ENCODE peak calls at places on chromosomes 4 and X, in ten cellular contexts. B, W, J, D, T, C, Z, L, U and K are unnamed samples.

GRCh38 chr4:129254126-129254525 is 158.2 kb downstream of the C4orf33 start:
- DNase-seq in B (no peak), W (peak), J (no peak), D (no peak), T (no peak), C (no peak), Z (no peak), L (no peak), U (no peak), K (no peak)

GRCh38 chrX:10579018-10579752 is 41.2 kb downstream of the MID1 start:
- DNase-seq in B (no peak), W (peak), J (peak), D (peak), T (peak), C (peak), Z (no peak), L (no peak), U (no peak), K (peak)

GRCh38 chr4:15333692-15334633 is 93.9 kb upstream of the C1QTNF7 start:
- DNase-seq in B (no peak), W (no peak), J (peak), D (no peak), T (no peak), C (no peak), Z (no peak), L (no peak), U (no peak), K (peak)

GRCh38 chr4:155179216-155179615 is 29.2 kb upstream of the NPY2R start:
- DNase-seq in B (no peak), W (peak), J (no peak), D (no peak), T (peak), C (peak), Z (no peak), L (no peak), U (no peak), K (peak)

GRCh38 chrX:73563740-73564073 is 710 bp downstream of the CHIC1 start:
- DNase-seq in B (no peak), W (peak), J (peak), D (no peak), T (peak), C (peak), Z (no peak), L (no peak), U (no peak), K (peak)

GRCh38 chr4:31793907-31794306 is 1073.7 kb downstream of the PCDH7 start:
- DNase-seq in B (no peak), W (peak), J (no peak), D (no peak), T (peak), C (peak), Z (no peak), L (no peak), U (no peak), K (peak)

GRCh38 chrX:11759461-11760311 is 1.6 kb downstream of the MSL3 start:
- DNase-seq in B (peak), W (peak), J (peak), D (peak), T (peak), C (peak), Z (peak), L (peak), U (no peak), K (peak)

GRCh38 chrX:41561045-41561444 is 113.9 kb downstream of the NYX start:
- DNase-seq in B (no peak), W (peak), J (peak), D (peak), T (peak), C (peak), Z (peak), L (no peak), U (peak), K (peak)

GRCh38 chrX:104684077-104684476 is 118.1 kb downstream of the IL1RAPL2 start:
- DNase-seq in B (no peak), W (no peak), J (no peak), D (no peak), T (no peak), C (no peak), Z (no peak), L (no peak), U (no peak), K (no peak)

GRCh38 chrX:17584248-17584681 is 153.0 kb upstream of the SCML1 start:
- DNase-seq in B (no peak), W (no peak), J (peak), D (peak), T (peak), C (peak), Z (no peak), L (no peak), U (no peak), K (peak)

GRCh38 chrX:136339702-136340101 is 38.9 kb downstream of the ADGRG4 start:
- DNase-seq in B (no peak), W (no peak), J (no peak), D (no peak), T (no peak), C (no peak), Z (no peak), L (no peak), U (no peak), K (no peak)

GRCh38 chr4:151314509-151314908 is 10.9 kb downstream of the SH3D19 start:
- DNase-seq in B (no peak), W (no peak), J (no peak), D (no peak), T (no peak), C (no peak), Z (no peak), L (no peak), U (no peak), K (no peak)

GRCh38 chrX:99703467-99703866 is 706.6 kb downstream of the PCDH19 start:
- DNase-seq in B (no peak), W (no peak), J (no peak), D (no peak), T (no peak), C (no peak), Z (no peak), L (no peak), U (no peak), K (no peak)

GRCh38 chr4:15013585-15013984 is 11.3 kb downstream of the CPEB2 start:
- DNase-seq in B (no peak), W (peak), J (no peak), D (no peak), T (peak), C (no peak), Z (no peak), L (no peak), U (no peak), K (no peak)

GRCh38 chrX:135295238-135295943 is 13.9 kb upstream of the ETDC start:
- DNase-seq in B (peak), W (peak), J (peak), D (peak), T (peak), C (peak), Z (no peak), L (peak), U (no peak), K (peak)

GRCh38 chrX:54172455-54172854 is 10.6 kb downstream of the FAM120C start:
- DNase-seq in B (no peak), W (no peak), J (no peak), D (no peak), T (no peak), C (no peak), Z (no peak), L (no peak), U (no peak), K (no peak)

GRCh38 chr4:173504181-173504503 is 25.9 kb downstream of the HAND2 start:
- DNase-seq in B (no peak), W (no peak), J (peak), D (no peak), T (no peak), C (peak), Z (peak), L (no peak), U (no peak), K (peak)

GRCh38 chr4:15963001-15963451 is at the start of gene FGFBP2:
- DNase-seq in B (peak), W (peak), J (peak), D (peak), T (peak), C (peak), Z (no peak), L (no peak), U (no peak), K (peak)

GRCh38 chrX:125374169-125374568 is 54.5 kb downstream of the TEX13C start:
- DNase-seq in B (no peak), W (no peak), J (no peak), D (no peak), T (no peak), C (no peak), Z (no peak), L (no peak), U (no peak), K (no peak)

GRCh38 chrX:150856101-150856500 is 42.4 kb downstream of the CD99L2 start:
- DNase-seq in B (no peak), W (peak), J (no peak), D (peak), T (no peak), C (peak), Z (no peak), L (no peak), U (no peak), K (no peak)

GRCh38 chr4:6926681-6927478 is 17.3 kb downstream of the TBC1D14 start:
- DNase-seq in B (peak), W (no peak), J (no peak), D (peak), T (peak), C (peak), Z (no peak), L (no peak), U (no peak), K (peak)

GRCh38 chr4:30714408-30715031 is 5.6 kb upstream of the PCDH7 start:
- DNase-seq in B (no peak), W (peak), J (peak), D (peak), T (peak), C (peak), Z (peak), L (peak), U (no peak), K (peak)

GRCh38 chr4:143700060-143700419 is 435 bp downstream of the FREM3 start:
- DNase-seq in B (peak), W (peak), J (peak), D (no peak), T (peak), C (peak), Z (no peak), L (no peak), U (no peak), K (peak)

GRCh38 chr4:158254328-158254727 is 44.0 kb downstream of the TMEM144 start:
- DNase-seq in B (no peak), W (no peak), J (no peak), D (no peak), T (no peak), C (no peak), Z (no peak), L (no peak), U (no peak), K (no peak)

GRCh38 chr4:1398686-1399507 is 7.3 kb downstream of the NKX1-1 start:
- DNase-seq in B (no peak), W (no peak), J (no peak), D (no peak), T (no peak), C (no peak), Z (no peak), L (no peak), U (no peak), K (no peak)

GRCh38 chrX:101658661-101659477 is 781 bp downstream of the ARMCX2 start:
- DNase-seq in B (peak), W (peak), J (peak), D (peak), T (peak), C (peak), Z (peak), L (peak), U (no peak), K (peak)

GRCh38 chrX:1283750-1284149 is 15.1 kb downstream of the CSF2RA start:
- DNase-seq in B (no peak), W (no peak), J (no peak), D (no peak), T (no peak), C (no peak), Z (no peak), L (no peak), U (no peak), K (no peak)

GRCh38 chrX:112148397-112148796 is 65.8 kb upstream of the TRPC5 start:
- DNase-seq in B (no peak), W (no peak), J (no peak), D (no peak), T (no peak), C (no peak), Z (no peak), L (no peak), U (no peak), K (no peak)

GRCh38 chrX:54043696-54044125 is 562 bp downstream of the PHF8 start:
- DNase-seq in B (peak), W (no peak), J (peak), D (peak), T (no peak), C (peak), Z (peak), L (no peak), U (no peak), K (peak)

GRCh38 chr4:13367244-13367643 is 116.9 kb downstream of the RAB28 start:
- DNase-seq in B (no peak), W (no peak), J (no peak), D (no peak), T (no peak), C (no peak), Z (no peak), L (no peak), U (no peak), K (no peak)

GRCh38 chrX:70257599-70258288 is 2.3 kb downstream of the P2RY4 start:
- DNase-seq in B (no peak), W (no peak), J (no peak), D (no peak), T (no peak), C (no peak), Z (no peak), L (no peak), U (no peak), K (no peak)

GRCh38 chr4:88230399-88230798 is 54.0 kb downstream of the PPM1K start:
- DNase-seq in B (no peak), W (no peak), J (no peak), D (no peak), T (no peak), C (no peak), Z (no peak), L (no peak), U (no peak), K (no peak)

GRCh38 chr4:79281577-79282359 is 44.1 kb downstream of the NAA11 start:
- DNase-seq in B (no peak), W (no peak), J (no peak), D (no peak), T (no peak), C (no peak), Z (no peak), L (no peak), U (no peak), K (no peak)

DNA sequence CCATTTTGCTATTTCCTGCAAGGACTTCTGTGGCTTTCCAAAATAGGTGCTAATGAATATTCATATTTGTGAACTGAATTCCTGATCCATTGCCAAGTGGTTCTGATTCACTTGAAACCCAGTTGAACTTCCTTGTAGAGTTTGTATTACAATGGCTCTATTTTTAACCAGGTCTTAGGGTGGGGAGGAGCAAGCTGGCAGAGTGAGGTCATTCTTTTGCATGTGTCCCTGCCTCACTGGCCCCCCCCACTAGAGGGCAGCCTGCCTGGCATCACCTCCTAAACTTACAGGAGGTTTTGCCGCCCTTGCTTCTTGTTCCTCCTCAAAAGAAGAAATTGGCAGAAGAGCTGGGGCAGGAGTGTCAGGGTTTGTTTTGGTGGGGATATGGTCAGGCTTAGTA is 10.5 kb downstream of the PTTG2 start:
- DNase-seq in B (peak), W (peak), J (peak), D (peak), T (peak), C (peak), Z (peak), L (no peak), U (no peak), K (peak)
- TF ChIP-seq CTCF in B (peak), W (peak), J (peak), D (peak), T (peak), C (peak), Z (peak), L (no peak), U (peak), K (peak)

GRCh38 chr4:38464328-38464727 is 199.7 kb upstream of the KLF3 start:
- DNase-seq in B (no peak), W (no peak), J (no peak), D (no peak), T (no peak), C (no peak), Z (no peak), L (no peak), U (no peak), K (no peak)
- H3K4me3 ChIP-seq in B (no peak), W (no peak), J (no peak), D (no peak), T (no peak), C (no peak), Z (no peak), L (no peak), U (no peak), K (no peak)

GRCh38 chr4:38318737-38319455 is 345.1 kb upstream of the KLF3 start:
- DNase-seq in B (peak), W (peak), J (peak), D (peak), T (peak), C (peak), Z (peak), L (peak), U (peak), K (peak)
- TF ChIP-seq CTCF in B (no peak), W (no peak), J (no peak), D (peak), T (no peak), C (no peak), Z (no peak), L (no peak), U (no peak), K (no peak)

GRCh38 chrX:137430301-137430700 is 135.6 kb upstream of the ZIC3 start:
- DNase-seq in B (no peak), W (no peak), J (no peak), D (no peak), T (no peak), C (no peak), Z (no peak), L (no peak), U (no peak), K (no peak)
- H3K4me3 ChIP-seq in B (no peak), W (no peak), J (no peak), D (no peak), T (no peak), C (no peak), Z (no peak), L (no peak), U (no peak), K (no peak)

GRCh38 chrX:118324588-118324987 is 21.3 kb upstream of the WDR44 start:
- DNase-seq in B (no peak), W (no peak), J (no peak), D (no peak), T (no peak), C (no peak), Z (no peak), L (no peak), U (no peak), K (no peak)

GRCh38 chrX:118329179-118329578 is 16.7 kb upstream of the WDR44 start:
- DNase-seq in B (no peak), W (no peak), J (no peak), D (no peak), T (no peak), C (no peak), Z (no peak), L (no peak), U (no peak), K (no peak)

DNA sequence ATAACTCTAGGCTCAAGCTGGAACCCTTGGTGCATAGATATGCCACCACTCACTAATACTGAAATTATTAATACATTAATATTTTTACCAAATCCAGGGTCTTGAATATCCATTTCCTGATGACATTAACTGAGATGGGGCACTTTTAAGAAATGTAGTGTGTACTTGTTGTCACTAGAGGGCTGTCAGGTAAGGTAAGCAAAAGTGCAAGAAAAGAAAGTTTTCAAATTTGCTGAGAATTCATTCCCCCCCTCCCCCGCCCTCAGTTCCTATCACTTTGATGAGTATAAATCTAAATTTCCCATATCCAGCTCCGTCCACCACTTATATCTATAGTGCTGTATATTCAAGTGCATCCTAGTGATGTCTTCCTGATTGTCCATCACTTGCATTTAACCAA is 20.5 kb upstream of the WDR44 start:
- DNase-seq in B (no peak), W (peak), J (peak), D (no peak), T (no peak), C (peak), Z (no peak), L (no peak), U (no peak), K (peak)
- TF ChIP-seq CTCF in B (no peak), W (peak), J (peak), D (peak), T (no peak), C (peak), Z (no peak), L (no peak), U (peak), K (peak)

GRCh38 chr4:140641105-140641555 is 72.4 kb upstream of the UCP1 start:
- DNase-seq in B (no peak), W (no peak), J (no peak), D (no peak), T (no peak), C (no peak), Z (no peak), L (no peak), U (no peak), K (no peak)
- H3K4me3 ChIP-seq in B (no peak), W (peak), J (no peak), D (no peak), T (no peak), C (no peak), Z (no peak), L (peak), U (no peak), K (no peak)

DNA sequence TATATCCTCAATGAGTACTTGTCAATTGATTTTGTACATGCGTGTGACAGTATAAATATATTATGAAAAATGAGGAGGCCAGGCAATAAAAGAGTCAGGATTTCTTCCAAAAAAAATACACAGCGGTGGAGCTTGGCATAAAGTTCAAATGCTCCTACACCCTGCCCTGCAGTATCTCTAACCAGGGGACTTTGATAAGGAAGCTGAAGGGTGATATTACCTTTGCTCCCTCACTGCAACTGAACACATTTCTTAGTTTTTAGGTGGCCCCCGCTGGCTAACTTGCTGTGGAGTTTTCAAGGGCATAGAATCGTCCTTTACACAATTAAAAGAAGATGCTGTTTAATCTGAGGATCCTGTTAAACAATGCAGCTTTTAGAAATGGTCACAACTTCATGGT is at the start of gene OTC:
- DNase-seq in B (no peak), W (no peak), J (no peak), D (no peak), T (no peak), C (no peak), Z (no peak), L (no peak), U (no peak), K (no peak)
- TF ChIP-seq CTCF in B (no peak), W (no peak), J (no peak), D (no peak), T (no peak), C (no peak), Z (no peak), L (no peak), U (no peak), K (no peak)

DNA sequence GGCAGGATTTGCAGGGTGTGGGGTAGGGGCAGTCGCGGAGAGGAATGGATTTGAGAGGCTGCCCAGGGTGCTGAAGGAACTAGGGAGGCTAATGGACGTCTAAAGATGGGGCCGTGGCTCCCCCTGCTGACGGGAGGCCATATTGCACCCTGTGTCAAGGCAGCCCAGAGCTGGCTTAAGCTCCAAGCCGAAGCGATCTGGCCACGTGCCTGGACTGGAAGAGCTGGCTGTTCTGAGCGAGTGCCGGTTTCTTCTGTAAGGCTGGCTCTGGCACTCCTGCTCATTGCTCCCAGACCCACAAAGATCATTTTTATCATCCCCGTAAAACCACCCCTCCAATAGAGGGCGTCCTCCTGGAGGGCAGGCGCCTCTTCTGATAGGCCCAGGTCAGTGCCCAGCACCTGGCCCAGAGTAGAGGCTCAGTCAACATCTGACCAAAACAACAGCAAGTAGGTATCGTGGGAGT is 5.6 kb downstream of the PNCK start:
- DNase-seq in B (peak), W (peak), J (peak), D (peak), T (peak), C (peak), Z (peak), L (peak), U (peak), K (peak)
- H3K4me3 ChIP-seq in B (no peak), W (no peak), J (no peak), D (no peak), T (peak), C (no peak), Z (no peak), L (no peak), U (peak), K (no peak)